ENCODE peak calls at places on chromosomes 5 and 9, in nine cellular contexts. One of them, this sample, is unnamed.
A peak's percentile ranks its signal among the peaks of the same experiment; 100 is the strongest.

GRCh38 chr5:123811771-123812170 is 299.8 kb downstream of the CSNK1G3 start:
- DNase-seq in NB4: no peak
- DNase-seq in esophagus muscularis mucosa: no peak
- DNase-seq in AG09309: no peak
- DNase-seq in A549: no peak
- DNase-seq in retinal pigment epithelial cell: no peak
- DNase-seq in brain microvascular endothelial cell: no peak
- DNase-seq in tibial artery: no peak
- DNase-seq in astrocyte: no peak
- DNase-seq in this sample: no peak

GRCh38 chr5:22900801-22901310 is 47.7 kb upstream of the CDH12 start:
- DNase-seq in NB4: no peak
- DNase-seq in esophagus muscularis mucosa: no peak
- DNase-seq in AG09309: no peak
- DNase-seq in A549: no peak
- DNase-seq in retinal pigment epithelial cell: no peak
- DNase-seq in brain microvascular endothelial cell: no peak
- DNase-seq in tibial artery: no peak
- DNase-seq in astrocyte: no peak
- DNase-seq in this sample: no peak

GRCh38 chr5:3751846-3752245 is 156.2 kb downstream of the IRX1 start:
- DNase-seq in NB4: no peak
- DNase-seq in esophagus muscularis mucosa: no peak
- DNase-seq in AG09309: no peak
- DNase-seq in A549: no peak
- DNase-seq in retinal pigment epithelial cell: no peak
- DNase-seq in brain microvascular endothelial cell: no peak
- DNase-seq in tibial artery: no peak
- DNase-seq in astrocyte: no peak
- DNase-seq in this sample: no peak

GRCh38 chr9:79654591-79654990 is 82.8 kb downstream of the TLE4 start:
- DNase-seq in NB4: no peak
- DNase-seq in esophagus muscularis mucosa: no peak
- DNase-seq in AG09309: no peak
- DNase-seq in A549: no peak
- DNase-seq in retinal pigment epithelial cell: no peak
- DNase-seq in brain microvascular endothelial cell: no peak
- DNase-seq in tibial artery: no peak
- DNase-seq in astrocyte: no peak
- DNase-seq in this sample: no peak

GRCh38 chr5:102596113-102596512 is 97.3 kb upstream of the SLCO6A1 start:
- DNase-seq in NB4: no peak
- DNase-seq in esophagus muscularis mucosa: no peak
- DNase-seq in AG09309: no peak
- DNase-seq in A549: no peak
- DNase-seq in retinal pigment epithelial cell: no peak
- DNase-seq in brain microvascular endothelial cell: no peak
- DNase-seq in tibial artery: no peak
- DNase-seq in astrocyte: no peak
- DNase-seq in this sample: no peak

GRCh38 chr9:37350486-37351190 is 71.9 kb upstream of the GRHPR start:
- DNase-seq in NB4: no peak
- DNase-seq in esophagus muscularis mucosa: no peak
- DNase-seq in AG09309: no peak
- DNase-seq in A549: no peak
- DNase-seq in retinal pigment epithelial cell: no peak
- DNase-seq in brain microvascular endothelial cell: peak; percentile 60
- DNase-seq in tibial artery: no peak
- DNase-seq in astrocyte: peak; percentile 70
- DNase-seq in this sample: peak; percentile 55

GRCh38 chr9:36163049-36163839 is 5.9 kb upstream of the CCIN start:
- DNase-seq in NB4: no peak
- DNase-seq in esophagus muscularis mucosa: no peak
- DNase-seq in AG09309: no peak
- DNase-seq in A549: no peak
- DNase-seq in retinal pigment epithelial cell: peak; percentile 60
- DNase-seq in brain microvascular endothelial cell: peak; percentile 71
- DNase-seq in tibial artery: peak; percentile 86
- DNase-seq in astrocyte: peak; percentile 87
- DNase-seq in this sample: peak; percentile 46

GRCh38 chr9:110650261-110650660 is 18.3 kb upstream of the MUSK start:
- DNase-seq in NB4: no peak
- DNase-seq in esophagus muscularis mucosa: no peak
- DNase-seq in AG09309: peak; percentile 64
- DNase-seq in A549: no peak
- DNase-seq in retinal pigment epithelial cell: peak; percentile 85
- DNase-seq in brain microvascular endothelial cell: peak; percentile 45
- DNase-seq in tibial artery: no peak
- DNase-seq in astrocyte: peak; percentile 84
- DNase-seq in this sample: peak; percentile 92

GRCh38 chr9:38131729-38132128 is 62.7 kb upstream of the SHB start:
- DNase-seq in NB4: no peak
- DNase-seq in esophagus muscularis mucosa: no peak
- DNase-seq in AG09309: no peak
- DNase-seq in A549: no peak
- DNase-seq in retinal pigment epithelial cell: no peak
- DNase-seq in brain microvascular endothelial cell: no peak
- DNase-seq in tibial artery: no peak
- DNase-seq in astrocyte: no peak
- DNase-seq in this sample: no peak

GRCh38 chr5:61659221-61659696 is 327.2 kb downstream of the ZSWIM6 start:
- DNase-seq in NB4: no peak
- DNase-seq in esophagus muscularis mucosa: no peak
- DNase-seq in AG09309: no peak
- DNase-seq in A549: no peak
- DNase-seq in retinal pigment epithelial cell: no peak
- DNase-seq in brain microvascular endothelial cell: no peak
- DNase-seq in tibial artery: no peak
- DNase-seq in astrocyte: no peak
- DNase-seq in this sample: no peak

GRCh38 chr9:91207481-91207888 is 154.2 kb downstream of the AUH start:
- DNase-seq in NB4: peak; percentile 49
- DNase-seq in esophagus muscularis mucosa: no peak
- DNase-seq in AG09309: peak; percentile 40
- DNase-seq in A549: no peak
- DNase-seq in retinal pigment epithelial cell: no peak
- DNase-seq in brain microvascular endothelial cell: peak; percentile 60
- DNase-seq in tibial artery: no peak
- DNase-seq in astrocyte: peak; percentile 71
- DNase-seq in this sample: no peak

GRCh38 chr9:123724211-123724831 is 205.6 kb downstream of the DENND1A start:
- DNase-seq in NB4: no peak
- DNase-seq in esophagus muscularis mucosa: no peak
- DNase-seq in AG09309: peak; percentile 37
- DNase-seq in A549: no peak
- DNase-seq in retinal pigment epithelial cell: no peak
- DNase-seq in brain microvascular endothelial cell: peak; percentile 42
- DNase-seq in tibial artery: no peak
- DNase-seq in astrocyte: no peak
- DNase-seq in this sample: peak; percentile 69

GRCh38 chr5:34043099-34043876 is at the start of gene C1QTNF3:
- DNase-seq in NB4: no peak
- DNase-seq in esophagus muscularis mucosa: no peak
- DNase-seq in AG09309: no peak
- DNase-seq in A549: no peak
- DNase-seq in retinal pigment epithelial cell: no peak
- DNase-seq in brain microvascular endothelial cell: no peak
- DNase-seq in tibial artery: no peak
- DNase-seq in astrocyte: peak; percentile 57
- DNase-seq in this sample: peak; percentile 76

GRCh38 chr9:79896390-79896789 is 324.6 kb downstream of the TLE4 start:
- DNase-seq in NB4: no peak
- DNase-seq in esophagus muscularis mucosa: no peak
- DNase-seq in AG09309: peak; percentile 37
- DNase-seq in A549: no peak
- DNase-seq in retinal pigment epithelial cell: no peak
- DNase-seq in brain microvascular endothelial cell: no peak
- DNase-seq in tibial artery: no peak
- DNase-seq in astrocyte: no peak
- DNase-seq in this sample: no peak

GRCh38 chr9:86549434-86549833 is 195.2 kb upstream of the TUT7 start:
- DNase-seq in NB4: no peak
- DNase-seq in esophagus muscularis mucosa: no peak
- DNase-seq in AG09309: peak; percentile 97
- DNase-seq in A549: no peak
- DNase-seq in retinal pigment epithelial cell: no peak
- DNase-seq in brain microvascular endothelial cell: peak; percentile 84
- DNase-seq in tibial artery: no peak
- DNase-seq in astrocyte: peak; percentile 62
- DNase-seq in this sample: peak; percentile 99

DNA sequence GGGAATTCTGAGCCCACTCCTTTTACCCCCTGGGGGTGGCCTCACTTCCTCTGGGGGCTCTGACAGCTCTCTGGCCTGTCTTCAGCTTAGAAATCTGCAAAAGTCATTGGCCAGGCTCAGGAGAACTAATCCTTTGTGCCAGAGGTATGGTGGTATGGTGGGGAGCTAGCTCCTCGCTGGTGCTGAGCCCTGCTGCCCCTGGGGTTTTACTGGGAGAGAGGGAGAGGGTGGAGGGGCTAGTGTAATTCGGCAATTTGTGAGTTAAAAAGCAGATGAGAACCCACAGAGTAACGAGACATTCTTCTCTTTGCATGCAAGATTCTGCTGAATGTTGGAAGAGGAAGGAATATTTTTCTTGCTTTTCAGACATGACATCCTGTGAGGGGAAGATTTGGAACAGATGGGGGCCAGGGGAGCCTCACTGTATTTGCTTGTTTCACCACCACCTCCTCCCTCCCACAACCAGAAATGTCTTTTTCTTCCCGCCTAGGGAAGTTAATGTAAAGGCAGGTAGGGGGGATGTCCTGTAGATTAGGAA is 65.6 kb upstream of the SPRY4 start:
- DNase-seq in NB4: peak; percentile 11
- DNase-seq in esophagus muscularis mucosa: no peak
- DNase-seq in AG09309: peak; percentile 17
- DNase-seq in A549: no peak
- DNase-seq in retinal pigment epithelial cell: no peak
- DNase-seq in brain microvascular endothelial cell: no peak
- DNase-seq in tibial artery: no peak
- DNase-seq in astrocyte: no peak
- DNase-seq in this sample: peak; percentile 62
- H3K4me3 ChIP-seq in NB4: no peak overlapping the region
- H3K4me3 ChIP-seq in esophagus muscularis mucosa: no peak overlapping the region
- H3K4me3 ChIP-seq in AG09309: no peak overlapping the region
- H3K4me3 ChIP-seq in A549: no peak overlapping the region
- H3K4me3 ChIP-seq in retinal pigment epithelial cell: no peak overlapping the region
- H3K4me3 ChIP-seq in brain microvascular endothelial cell: no peak overlapping the region
- H3K4me3 ChIP-seq in tibial artery: no peak overlapping the region
- H3K4me3 ChIP-seq in astrocyte: no peak overlapping the region
- H3K4me3 ChIP-seq in this sample: no peak overlapping the region

DNA sequence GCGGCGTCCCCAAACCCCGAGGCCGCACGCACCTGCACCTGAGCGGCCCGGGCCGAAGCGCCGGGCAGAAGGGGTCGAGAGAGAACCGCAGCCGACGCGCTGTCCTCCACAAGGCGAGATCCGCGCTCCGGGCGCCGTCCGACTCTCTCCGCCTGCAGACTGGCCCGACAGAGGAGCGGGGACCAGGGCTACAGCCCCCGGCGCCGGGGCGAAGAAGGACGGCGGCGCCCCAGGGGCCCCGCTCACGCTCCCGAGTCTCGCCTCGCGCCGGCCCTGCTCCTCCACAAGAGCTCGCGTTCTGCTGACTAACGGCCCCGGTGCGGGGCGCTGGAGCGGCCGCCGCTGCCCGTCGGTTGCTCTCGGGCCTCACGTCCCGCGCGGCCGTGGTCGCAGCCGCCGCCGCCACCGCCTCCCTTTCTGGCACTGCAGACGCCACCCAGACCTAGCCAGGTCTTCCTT is 362 bp downstream of the ABHD17B start:
- DNase-seq in NB4: no peak
- DNase-seq in esophagus muscularis mucosa: no peak
- DNase-seq in AG09309: no peak
- DNase-seq in A549: no peak
- DNase-seq in retinal pigment epithelial cell: no peak
- DNase-seq in brain microvascular endothelial cell: peak; percentile 2
- DNase-seq in tibial artery: peak; percentile 67
- DNase-seq in astrocyte: no peak
- DNase-seq in this sample: no peak
- TF ChIP-seq CTCF in NB4: no peak
- TF ChIP-seq CTCF in esophagus muscularis mucosa: no peak
- TF ChIP-seq CTCF in AG09309: no peak
- TF ChIP-seq CTCF in A549: no peak
- TF ChIP-seq CTCF in retinal pigment epithelial cell: no peak
- TF ChIP-seq CTCF in brain microvascular endothelial cell: no peak
- TF ChIP-seq CTCF in tibial artery: no peak
- TF ChIP-seq CTCF in astrocyte: no peak
- TF ChIP-seq CTCF in this sample: no peak

DNA sequence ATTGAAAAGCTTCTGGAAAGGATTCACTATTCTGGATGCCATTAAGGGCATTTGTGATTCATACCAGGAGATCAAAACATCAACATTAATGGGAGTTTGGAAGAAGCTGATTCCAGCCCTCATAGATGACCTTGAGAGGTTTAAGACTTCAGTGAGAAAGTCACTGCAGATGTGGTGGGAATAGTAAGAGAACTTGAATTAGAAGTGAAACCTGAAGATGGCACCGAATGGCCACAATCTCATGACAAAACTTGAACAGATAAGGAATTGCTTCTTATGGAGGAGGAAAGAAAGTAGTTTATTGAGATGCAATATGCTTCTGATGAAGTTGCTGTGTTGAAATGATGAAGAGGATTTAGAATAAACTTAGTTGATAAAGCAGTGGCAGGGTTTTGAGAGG is 254.6 kb upstream of the SLC24A2 start:
- DNase-seq in NB4: no peak
- DNase-seq in esophagus muscularis mucosa: no peak
- DNase-seq in AG09309: no peak
- DNase-seq in A549: no peak
- DNase-seq in retinal pigment epithelial cell: no peak
- DNase-seq in brain microvascular endothelial cell: no peak
- DNase-seq in tibial artery: no peak
- DNase-seq in astrocyte: no peak
- DNase-seq in this sample: no peak
- H3K4me3 ChIP-seq in NB4: no peak overlapping the region
- H3K4me3 ChIP-seq in esophagus muscularis mucosa: no peak overlapping the region
- H3K4me3 ChIP-seq in AG09309: no peak overlapping the region
- H3K4me3 ChIP-seq in A549: no peak overlapping the region
- H3K4me3 ChIP-seq in retinal pigment epithelial cell: no peak overlapping the region
- H3K4me3 ChIP-seq in brain microvascular endothelial cell: no peak overlapping the region
- H3K4me3 ChIP-seq in tibial artery: no peak overlapping the region
- H3K4me3 ChIP-seq in astrocyte: no peak overlapping the region
- H3K4me3 ChIP-seq in this sample: no peak overlapping the region

GRCh38 chr5:72356361-72356760 is 36.2 kb downstream of the PTCD2 start:
- DNase-seq in NB4: no peak
- DNase-seq in esophagus muscularis mucosa: no peak
- DNase-seq in AG09309: no peak
- DNase-seq in A549: no peak
- DNase-seq in retinal pigment epithelial cell: no peak
- DNase-seq in brain microvascular endothelial cell: no peak
- DNase-seq in tibial artery: no peak
- DNase-seq in astrocyte: no peak
- DNase-seq in this sample: no peak

GRCh38 chr5:72353046-72353445 is 32.9 kb downstream of the PTCD2 start:
- DNase-seq in NB4: no peak
- DNase-seq in esophagus muscularis mucosa: no peak
- DNase-seq in AG09309: peak; percentile 21
- DNase-seq in A549: no peak
- DNase-seq in retinal pigment epithelial cell: no peak
- DNase-seq in brain microvascular endothelial cell: peak; percentile 69
- DNase-seq in tibial artery: no peak
- DNase-seq in astrocyte: peak; percentile 54
- DNase-seq in this sample: peak; percentile 43

GRCh38 chr5:72358925-72359324 is 38.8 kb downstream of the PTCD2 start:
- DNase-seq in NB4: no peak
- DNase-seq in esophagus muscularis mucosa: no peak
- DNase-seq in AG09309: no peak
- DNase-seq in A549: no peak
- DNase-seq in retinal pigment epithelial cell: no peak
- DNase-seq in brain microvascular endothelial cell: no peak
- DNase-seq in tibial artery: no peak
- DNase-seq in astrocyte: no peak
- DNase-seq in this sample: no peak

GRCh38 chr5:72355706-72356299 is 35.6 kb downstream of the PTCD2 start:
- DNase-seq in NB4: peak; percentile 30
- DNase-seq in esophagus muscularis mucosa: no peak
- DNase-seq in AG09309: no peak
- DNase-seq in A549: peak; percentile 26
- DNase-seq in retinal pigment epithelial cell: no peak
- DNase-seq in brain microvascular endothelial cell: peak; percentile 18
- DNase-seq in tibial artery: peak; percentile 69
- DNase-seq in astrocyte: no peak
- DNase-seq in this sample: peak; percentile 43
- TF ChIP-seq CTCF in NB4: peak; percentile 38
- TF ChIP-seq CTCF in esophagus muscularis mucosa: peak; percentile 58
- TF ChIP-seq CTCF in AG09309: peak; percentile 68
- TF ChIP-seq CTCF in A549: peak; percentile 60
- TF ChIP-seq CTCF in retinal pigment epithelial cell: peak; percentile 68
- TF ChIP-seq CTCF in brain microvascular endothelial cell: peak; percentile 77
- TF ChIP-seq CTCF in tibial artery: peak; percentile 40
- TF ChIP-seq CTCF in astrocyte: peak; percentile 37
- TF ChIP-seq CTCF in this sample: peak; percentile 58

This sample was measured in AG10803.